ENCODE peak calls at places on chromosomes 1 and 21, in four cellular contexts. B, X, D and L are unnamed samples.

GRCh38 chr1:43373034-43373940 is 5.5 kb upstream of the ELOVL1 start:
- DNase-seq in B (no peak), X (no peak), D (no peak), L (no peak)

GRCh38 chr1:175072131-175072941 is 4.7 kb downstream of the TNN start:
- DNase-seq in B (no peak), X (no peak), D (peak; percentile 28), L (no peak)

GRCh38 chr1:183139281-183139942 is 46.7 kb upstream of the LAMC2 start:
- DNase-seq in B (no peak), X (no peak), D (no peak), L (no peak)

GRCh38 chr1:204254031-204254661 is 40.4 kb upstream of the GOLT1A start:
- DNase-seq in B (no peak), X (peak; percentile 42), D (no peak), L (peak; percentile 88)

GRCh38 chr1:238982736-238983135 is 403.6 kb upstream of the CHRM3 start:
- DNase-seq in B (no peak), X (no peak), D (no peak), L (no peak)

GRCh38 chr1:47532831-47533175 is 95.0 kb downstream of the FOXD2 start:
- DNase-seq in B (no peak), X (no peak), D (no peak), L (no peak)

GRCh38 chr1:212488436-212489283 is 55.9 kb downstream of the NENF start:
- DNase-seq in B (no peak), X (peak; percentile 67), D (peak; percentile 75), L (peak; percentile 92)

GRCh38 chr1:71780681-71781080 is 501.7 kb downstream of the NEGR1 start:
- DNase-seq in B (no peak), X (no peak), D (no peak), L (no peak)

GRCh38 chr1:26785611-26786436 is 1.9 kb upstream of the PIGV start:
- DNase-seq in B (no peak), X (peak; percentile 59), D (no peak), L (no peak)

GRCh38 chr1:51953079-51953478 is 37.4 kb downstream of the RAB3B start:
- DNase-seq in B (no peak), X (no peak), D (no peak), L (no peak)

GRCh38 chr1:222310830-222311229 is 237.1 kb downstream of the HHIPL2 start:
- DNase-seq in B (no peak), X (no peak), D (no peak), L (no peak)

GRCh38 chr1:21280011-21280471 is 10.2 kb downstream of the ECE1 start:
- DNase-seq in B (no peak), X (peak; percentile 54), D (no peak), L (no peak)

GRCh38 chr1:246355421-246356230 is 151.5 kb downstream of the SMYD3 start:
- DNase-seq in B (no peak), X (no peak), D (no peak), L (no peak)

GRCh38 chr1:29912413-29912812 is 676.1 kb downstream of the PTPRU start:
- DNase-seq in B (no peak), X (no peak), D (no peak), L (no peak)

GRCh38 chr1:171841050-171841910 is at the start of gene DNM3:
- DNase-seq in B (peak; percentile 69), X (peak; percentile 80), D (peak; percentile 14), L (peak; percentile 87)

GRCh38 chr1:9594471-9595155 is 5.9 kb downstream of the TMEM201 start:
- DNase-seq in B (no peak), X (no peak), D (no peak), L (no peak)

GRCh38 chr1:36761073-36761472 is 273.2 kb downstream of the GRIK3 start:
- DNase-seq in B (no peak), X (no peak), D (peak; percentile 56), L (no peak)

GRCh38 chr1:155514582-155515187 is 47.9 kb downstream of the ASH1L start:
- DNase-seq in B (peak; percentile 15), X (no peak), D (no peak), L (no peak)

GRCh38 chr1:14873657-14874056 is 275.2 kb downstream of the KAZN start:
- DNase-seq in B (no peak), X (no peak), D (no peak), L (no peak)

GRCh38 chr1:183731151-183731550 is 73.8 kb upstream of the RGL1 start:
- DNase-seq in B (no peak), X (no peak), D (no peak), L (no peak)

GRCh38 chr21:46146856-46147255 is 8.5 kb downstream of the FTCD start:
- DNase-seq in B (no peak), X (no peak), D (no peak), L (no peak)

GRCh38 chr1:32372149-32372756 is 9.9 kb downstream of the TSSK3 start:
- DNase-seq in B (peak; percentile 49), X (no peak), D (no peak), L (no peak)

GRCh38 chr21:43318841-43319781 is 107.8 kb downstream of the SIK1 start:
- DNase-seq in B (no peak), X (no peak), D (no peak), L (no peak)

GRCh38 chr1:170586321-170586855 is 54.4 kb downstream of the GORAB start:
- DNase-seq in B (no peak), X (no peak), D (no peak), L (peak; percentile 65)

GRCh38 chr1:152907686-152908601 is at the start of gene IVL:
- DNase-seq in B (no peak), X (no peak), D (no peak), L (no peak)

GRCh38 chr1:212461916-212462660 is 29.4 kb downstream of the NENF start:
- DNase-seq in B (no peak), X (no peak), D (no peak), L (no peak)

GRCh38 chr21:25836396-25836795 is 101.6 kb downstream of the GABPA start:
- DNase-seq in B (no peak), X (no peak), D (no peak), L (no peak)

GRCh38 chr1:1777950-1778826 is at the start of gene NADK:
- DNase-seq in B (peak; percentile 54), X (peak; percentile 64), D (peak; percentile 21), L (no peak)

GRCh38 chr1:51948491-51948915 is 42.0 kb downstream of the RAB3B start:
- DNase-seq in B (no peak), X (no peak), D (peak; percentile 94), L (no peak)

GRCh38 chr1:167555971-167556714 is 2.6 kb upstream of the CREG1 start:
- DNase-seq in B (peak; percentile 71), X (peak; percentile 81), D (peak; percentile 71), L (peak; percentile 92)

GRCh38 chr1:224045556-224045955 is 68.4 kb upstream of the FBXO28 start:
- DNase-seq in B (no peak), X (no peak), D (no peak), L (no peak)

GRCh38 chr1:204760350-204761134 is 75.0 kb upstream of the LRRN2 start:
- DNase-seq in B (no peak), X (no peak), D (no peak), L (no peak)

GRCh38 chr21:44849616-44850130 is 23.8 kb downstream of the PTTG1IP start:
- DNase-seq in B (no peak), X (peak; percentile 69), D (no peak), L (no peak)